ENCODE peak calls at places on chromosomes 7 and 10, in five cellular contexts. M, E, H, N and C are unnamed samples. For H3K4me1, the result is how much of the 10 kb centered on the place peaks cover.

GRCh38 chr7:148854975-148855374 is 29.1 kb downstream of the EZH2 start:
- DNase-seq in H (no peak), M (no peak), E (no peak), N (no peak), C (no peak)

GRCh38 chr7:158617737-158618128 is 30.1 kb upstream of the PTPRN2 start:
- DNase-seq in H (peak), M (no peak), N (peak), E (no peak), C (no peak)

GRCh38 chr7:122702872-122703510 is at the start of gene RNF148:
- DNase-seq in N (no peak), E (no peak), M (no peak), H (no peak), C (no peak)

GRCh38 chr10:72503241-72503640 is 122.6 kb downstream of the MICU1 start:
- DNase-seq in M (no peak), N (peak), E (no peak), H (no peak), C (no peak)

GRCh38 chr10:79061441-79062315 is 7.1 kb upstream of the ZMIZ1 start:
- DNase-seq in N (no peak), M (no peak), H (no peak), E (peak), C (no peak)

GRCh38 chr7:26912351-26912750 is 48.0 kb upstream of the SKAP2 start:
- DNase-seq in H (no peak), N (no peak), E (no peak), M (no peak), C (no peak)

GRCh38 chr10:79142064-79142491 is 73.3 kb downstream of the ZMIZ1 start:
- DNase-seq in E (no peak), H (no peak), M (no peak), N (peak), C (no peak)

GRCh38 chr10:88379575-88379974 is 203.5 kb downstream of the RNLS start:
- DNase-seq in H (no peak), N (peak), E (no peak), M (no peak), C (no peak)

GRCh38 chr7:66507764-66508296 is 120.9 kb upstream of the KCTD7 start:
- DNase-seq in E (no peak), H (no peak), N (no peak), M (no peak), C (no peak)

GRCh38 chr7:79489371-79489770 is 35.9 kb upstream of the MAGI2 start:
- DNase-seq in N (no peak), H (no peak), M (no peak), E (no peak), C (no peak)

GRCh38 chr7:57220746-57221145 is 88.5 kb upstream of the ZNF479 start:
- DNase-seq in M (no peak), N (no peak), E (no peak), H (no peak), C (no peak)

GRCh38 chr7:90618880-90619279 is 22.8 kb downstream of the CDK14 start:
- DNase-seq in M (no peak), H (peak), E (no peak), N (no peak), C (peak)

GRCh38 chr10:89515031-89515841 is 20.2 kb downstream of the SLC16A12 start:
- DNase-seq in H (peak), E (peak), M (no peak), N (peak), C (no peak)

GRCh38 chr10:13503745-13504463 is 24.9 kb downstream of the BEND7 start:
- DNase-seq in M (no peak), E (no peak), H (peak), N (peak), C (peak)

GRCh38 chr7:44377681-44378421 is 52.5 kb upstream of the CAMK2B start:
- DNase-seq in M (no peak), H (no peak), N (no peak), E (peak), C (no peak)

GRCh38 chr7:42385912-42386311 is 148.9 kb upstream of the GLI3 start:
- DNase-seq in N (no peak), M (no peak), H (no peak), E (no peak), C (no peak)

GRCh38 chr10:80480852-80481251 is 26.7 kb downstream of the TSPAN14 start:
- DNase-seq in M (no peak), E (peak), N (no peak), H (no peak), C (no peak)

GRCh38 chr7:157355784-157356511 is 19.1 kb downstream of the DNAJB6 start:
- DNase-seq in H (no peak), M (no peak), N (peak), E (peak), C (peak)

GRCh38 chr7:51121036-51121780 is 195.4 kb downstream of the COBL start:
- DNase-seq in M (no peak), H (no peak), E (no peak), N (no peak), C (no peak)

GRCh38 chr10:62046522-62047239 is 145.2 kb downstream of the ARID5B start:
- DNase-seq in N (peak), E (no peak), H (peak), M (peak), C (peak)
- H3K4me1 ChIP-seq in N (under half), E (under half), H (under half), M (half or more), C (half or more)

DNA sequence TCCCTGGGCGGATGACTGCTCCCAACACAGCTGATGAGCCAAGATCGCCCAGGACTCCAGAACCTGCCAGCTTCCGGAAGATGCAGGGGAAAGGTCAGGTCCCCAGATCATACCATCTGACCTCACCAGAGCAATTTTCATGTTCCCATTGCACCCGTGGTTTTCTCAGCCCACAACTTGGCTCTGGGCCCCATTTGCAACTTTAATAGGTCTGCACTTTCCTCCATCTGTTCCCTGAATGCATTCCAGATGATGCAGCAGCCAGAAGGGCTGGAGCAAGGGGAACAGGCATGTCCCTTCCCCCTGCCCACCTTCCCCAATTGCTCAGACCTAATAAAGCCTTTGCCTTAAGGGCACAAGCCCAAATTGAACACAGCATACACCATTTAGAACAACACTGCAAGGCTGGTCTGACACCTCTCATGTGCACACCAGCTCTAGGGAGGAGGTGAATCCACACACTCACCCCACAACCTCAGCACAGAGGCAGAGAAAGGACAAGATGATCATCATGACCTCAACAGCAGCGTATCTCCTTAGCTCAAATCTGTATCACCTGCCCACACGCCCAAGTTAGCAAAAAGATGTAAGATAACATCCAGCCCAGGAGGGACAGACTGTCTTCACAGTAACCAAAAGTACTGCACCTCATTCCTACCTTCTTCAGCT is 87.5 kb downstream of the PLXNA4 start:
- DNase-seq in N (no peak), M (no peak), E (no peak), H (peak), C (no peak)
- H3K4me1 ChIP-seq in N (under half), M (under half), E (under half), H (under half), C (under half)

GRCh38 chr7:130492519-130493274 is 812 bp downstream of the MEST start:
- DNase-seq in M (peak), E (no peak), H (no peak), N (no peak), C (no peak)
- H3K4me1 ChIP-seq in M (under half), E (under half), H (under half), N (under half), C (under half)

GRCh38 chr10:117364121-117364960 is 10.9 kb downstream of the PDZD8 start:
- DNase-seq in N (peak), M (peak), H (no peak), E (no peak), C (no peak)

GRCh38 chr10:117360994-117361667 is 14.1 kb downstream of the PDZD8 start:
- DNase-seq in N (peak), H (no peak), M (peak), E (no peak), C (peak)

GRCh38 chr10:117365612-117366011 is 9.6 kb downstream of the PDZD8 start:
- DNase-seq in E (no peak), N (no peak), M (peak), H (no peak), C (peak)

GRCh38 chr10:117362313-117362712 is 12.9 kb downstream of the PDZD8 start:
- DNase-seq in M (peak), N (peak), E (no peak), H (no peak), C (peak)

GRCh38 chr10:117363027-117363426 is 12.2 kb downstream of the PDZD8 start:
- DNase-seq in N (peak), E (no peak), M (no peak), H (no peak), C (peak)
- H3K4me1 ChIP-seq in N (under half), E (under half), M (under half), H (under half), C (half or more)

DNA sequence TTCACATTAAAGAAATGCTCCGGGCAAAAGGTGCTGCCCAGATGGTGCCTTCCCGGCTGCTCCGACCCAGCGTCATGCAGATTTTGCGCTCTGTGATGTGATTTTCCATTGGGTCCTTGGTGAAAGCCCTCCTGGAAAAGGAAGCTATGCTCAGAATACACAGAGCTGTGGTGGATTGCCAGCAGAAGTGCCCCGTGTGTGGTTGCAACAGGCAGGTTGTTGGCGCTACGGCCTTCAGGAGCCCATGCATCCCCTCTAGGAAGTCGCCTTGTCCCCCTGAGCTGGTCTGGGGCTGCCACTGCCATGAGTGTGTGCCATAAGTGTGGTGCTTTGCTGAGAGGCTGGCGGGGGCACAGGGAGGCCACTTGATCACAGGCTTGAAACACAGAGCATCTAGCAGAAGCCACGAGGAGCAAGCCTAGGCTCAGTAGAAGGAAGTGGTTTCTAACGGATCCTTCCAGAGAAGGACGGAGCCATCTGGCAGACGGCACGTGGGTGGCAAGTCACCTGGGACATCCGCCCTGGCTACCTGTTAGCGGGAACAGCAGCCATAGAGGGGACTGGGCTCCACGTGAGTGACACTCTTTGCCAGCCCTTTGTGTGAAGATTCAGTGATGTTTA is 210.9 kb downstream of the CUX1 start:
- DNase-seq in M (no peak), N (no peak), H (no peak), E (no peak), C (no peak)
- H3K4me1 ChIP-seq in M (under half), N (under half), H (under half), E (under half), C (under half)

DNA sequence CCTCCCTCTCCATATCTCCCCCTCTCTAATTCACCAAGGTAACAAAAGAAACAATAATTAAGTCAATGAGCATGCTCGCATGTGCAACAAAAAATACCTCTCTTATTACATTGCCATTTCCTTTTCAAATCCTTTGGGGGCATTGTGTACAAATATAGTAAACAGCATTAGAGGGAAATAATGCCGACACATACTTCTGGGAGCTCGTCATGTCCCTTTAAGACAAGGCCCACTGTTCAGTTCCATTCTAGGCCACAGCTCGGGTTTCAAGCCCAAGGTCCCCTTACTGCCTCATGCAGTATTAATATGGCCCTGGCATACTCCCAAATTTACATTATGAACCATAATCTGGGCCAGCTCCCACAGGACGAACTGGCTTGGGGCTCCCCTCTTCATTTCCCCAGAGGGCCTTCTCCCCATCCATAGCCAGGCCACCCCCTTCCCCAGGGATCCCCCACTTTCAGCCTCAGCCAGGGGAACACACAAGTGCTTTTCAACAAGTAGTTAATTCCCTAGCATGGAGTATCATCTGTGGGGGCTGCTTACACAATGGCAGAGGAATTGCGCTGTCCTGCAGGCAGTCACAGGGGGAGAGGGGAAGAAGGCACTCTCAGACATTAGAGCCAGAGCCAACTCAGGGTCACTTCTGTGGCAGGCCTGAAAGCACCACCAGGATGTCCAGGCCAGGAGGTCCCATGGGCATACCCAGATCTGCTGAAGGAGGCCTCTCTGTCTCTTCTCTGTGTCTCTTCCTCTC is 110.6 kb downstream of the KCNMA1 start:
- DNase-seq in N (no peak), E (no peak), H (peak), M (no peak), C (peak)
- H3K4me1 ChIP-seq in N (under half), E (under half), H (under half), M (under half), C (under half)

GRCh38 chr10:77886795-77887355 is 39.7 kb downstream of the DLG5 start:
- DNase-seq in E (no peak), H (no peak), M (no peak), N (no peak), C (no peak)

GRCh38 chr10:77890097-77890496 is 36.5 kb downstream of the DLG5 start:
- DNase-seq in N (no peak), M (no peak), H (no peak), E (no peak), C (peak)

GRCh38 chr10:77888356-77888703 is 38.2 kb downstream of the DLG5 start:
- DNase-seq in H (no peak), E (no peak), N (no peak), M (no peak), C (no peak)

GRCh38 chr10:77887631-77888355 is 38.8 kb downstream of the DLG5 start:
- DNase-seq in E (peak), H (no peak), M (peak), N (no peak), C (peak)

GRCh38 chr10:77889277-77889903 is 37.2 kb downstream of the DLG5 start:
- DNase-seq in H (peak), E (no peak), N (no peak), M (no peak), C (peak)
- H3K4me1 ChIP-seq in H (under half), E (under half), N (under half), M (under half), C (under half)

DNA sequence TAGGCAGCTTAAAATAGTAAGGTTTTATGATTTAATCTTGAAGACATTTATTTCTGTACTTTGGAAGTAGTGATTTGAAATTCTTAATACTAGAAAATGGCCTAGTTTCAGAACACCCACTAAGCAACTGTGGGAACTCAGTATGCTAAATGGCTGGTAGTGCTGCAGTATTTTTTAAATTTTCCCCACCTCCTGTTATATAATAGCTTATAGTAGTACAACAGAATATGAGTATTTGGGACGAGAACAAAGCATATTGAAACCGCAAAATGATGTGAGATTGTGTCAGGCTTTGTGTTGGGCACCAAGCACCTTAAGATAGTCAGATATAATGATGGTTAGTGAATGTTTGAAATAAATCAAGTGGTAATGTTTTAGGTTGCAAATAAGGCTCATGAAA is 8.1 kb downstream of the SHOC2 start:
- DNase-seq in N (no peak), H (no peak), M (no peak), E (no peak), C (no peak)
- H3K4me1 ChIP-seq in N (under half), H (under half), M (under half), E (under half), C (under half)

GRCh38 chr7:128164061-128164954 is 76.8 kb upstream of the LEP start:
- DNase-seq in M (no peak), E (no peak), H (peak), N (peak), C (peak)
- H3K4me1 ChIP-seq in M (under half), E (under half), H (under half), N (under half), C (under half)